ENCODE peak calls at places on chromosomes 4 and X, in five cellular contexts. One of them, this sample, is unnamed.

GRCh38 chr4:185416955-185417354 is 8.8 kb downstream of the UFSP2 start:
- DNase-seq in epithelial cell of esophagus: no peak
- DNase-seq in foreskin fibroblast: no peak
- DNase-seq in spleen: no peak
- DNase-seq in endothelial cell: no peak
- DNase-seq in this sample: no peak

GRCh38 chrX:118254611-118255010 is 91.3 kb upstream of the WDR44 start:
- DNase-seq in endothelial cell: peak; percentile 53
- DNase-seq in spleen: no peak
- DNase-seq in epithelial cell of esophagus: peak; percentile 48
- DNase-seq in foreskin fibroblast: no peak
- DNase-seq in this sample: peak; percentile 11

GRCh38 chr4:91448668-91449330 is 855.0 kb upstream of the GRID2 start:
- DNase-seq in epithelial cell of esophagus: peak; percentile 95
- DNase-seq in endothelial cell: no peak
- DNase-seq in foreskin fibroblast: no peak
- DNase-seq in spleen: no peak
- DNase-seq in this sample: peak; percentile 0

GRCh38 chr4:181968371-181968770 is 274.8 kb upstream of the TENM3 start:
- DNase-seq in endothelial cell: no peak
- DNase-seq in epithelial cell of esophagus: peak; percentile 49
- DNase-seq in foreskin fibroblast: no peak
- DNase-seq in spleen: no peak
- DNase-seq in this sample: peak; percentile 78

GRCh38 chr4:73945674-73946449 is 36.0 kb downstream of the PF4 start:
- DNase-seq in foreskin fibroblast: no peak
- DNase-seq in endothelial cell: no peak
- DNase-seq in spleen: no peak
- DNase-seq in epithelial cell of esophagus: no peak
- DNase-seq in this sample: no peak

GRCh38 chr4:53592686-53593641 is 1.7 kb upstream of the LNX1 start:
- DNase-seq in epithelial cell of esophagus: peak; percentile 83
- DNase-seq in endothelial cell: peak; percentile 60
- DNase-seq in spleen: no peak
- DNase-seq in foreskin fibroblast: no peak
- DNase-seq in this sample: no peak

GRCh38 chr4:41541697-41542096 is 3.7 kb downstream of the LIMCH1 start:
- DNase-seq in epithelial cell of esophagus: no peak
- DNase-seq in spleen: no peak
- DNase-seq in foreskin fibroblast: peak; percentile 15
- DNase-seq in endothelial cell: no peak
- DNase-seq in this sample: no peak

GRCh38 chrX:129585691-129586090 is 45.6 kb downstream of the OCRL start:
- DNase-seq in endothelial cell: no peak
- DNase-seq in foreskin fibroblast: no peak
- DNase-seq in spleen: no peak
- DNase-seq in epithelial cell of esophagus: peak; percentile 47
- DNase-seq in this sample: no peak

GRCh38 chrX:19739683-19740082 is 147.7 kb downstream of the SH3KBP1 start:
- DNase-seq in foreskin fibroblast: peak; percentile 61
- DNase-seq in epithelial cell of esophagus: peak; percentile 71
- DNase-seq in spleen: peak; percentile 81
- DNase-seq in endothelial cell: peak; percentile 56
- DNase-seq in this sample: peak; percentile 72

GRCh38 chrX:110964761-110965160 is 131.2 kb upstream of the PAK3 start:
- DNase-seq in endothelial cell: no peak
- DNase-seq in foreskin fibroblast: no peak
- DNase-seq in epithelial cell of esophagus: no peak
- DNase-seq in spleen: no peak
- DNase-seq in this sample: no peak

GRCh38 chr4:151887151-151887815 is 126.5 kb upstream of the GATB start:
- DNase-seq in endothelial cell: no peak
- DNase-seq in epithelial cell of esophagus: peak; percentile 68
- DNase-seq in foreskin fibroblast: peak; percentile 76
- DNase-seq in spleen: no peak
- DNase-seq in this sample: peak; percentile 85

GRCh38 chr4:56255820-56256219 is 131.5 kb downstream of the AASDH start:
- DNase-seq in spleen: no peak
- DNase-seq in foreskin fibroblast: no peak
- DNase-seq in endothelial cell: no peak
- DNase-seq in epithelial cell of esophagus: no peak
- DNase-seq in this sample: no peak

GRCh38 chrX:26376037-26376708 is 160.2 kb downstream of the MAGEB5 start:
- DNase-seq in epithelial cell of esophagus: no peak
- DNase-seq in foreskin fibroblast: no peak
- DNase-seq in spleen: no peak
- DNase-seq in endothelial cell: no peak
- DNase-seq in this sample: no peak

GRCh38 chr4:173538903-173539445 is 8.9 kb upstream of the HAND2 start:
- DNase-seq in spleen: no peak
- DNase-seq in epithelial cell of esophagus: no peak
- DNase-seq in foreskin fibroblast: no peak
- DNase-seq in endothelial cell: no peak
- DNase-seq in this sample: no peak

GRCh38 chr4:77500801-77501200 is 104.8 kb upstream of the CXCL13 start:
- DNase-seq in epithelial cell of esophagus: no peak
- DNase-seq in spleen: no peak
- DNase-seq in endothelial cell: no peak
- DNase-seq in foreskin fibroblast: no peak
- DNase-seq in this sample: no peak

GRCh38 chr4:143713556-143714289 is 13.2 kb upstream of the FREM3 start:
- DNase-seq in endothelial cell: no peak
- DNase-seq in spleen: no peak
- DNase-seq in foreskin fibroblast: no peak
- DNase-seq in epithelial cell of esophagus: no peak
- DNase-seq in this sample: no peak

GRCh38 chrX:109600114-109600710 is 24.8 kb downstream of the KCNE5 start:
- DNase-seq in foreskin fibroblast: peak; percentile 0
- DNase-seq in epithelial cell of esophagus: no peak
- DNase-seq in spleen: no peak
- DNase-seq in endothelial cell: no peak
- DNase-seq in this sample: no peak

GRCh38 chr4:20249333-20249732 is 2.4 kb upstream of the SLIT2 start:
- DNase-seq in foreskin fibroblast: peak; percentile 67
- DNase-seq in epithelial cell of esophagus: peak; percentile 48
- DNase-seq in endothelial cell: no peak
- DNase-seq in spleen: no peak
- DNase-seq in this sample: peak; percentile 68

GRCh38 chrX:141815904-141816303 is 22.2 kb upstream of the MAGEC3 start:
- DNase-seq in foreskin fibroblast: no peak
- DNase-seq in spleen: no peak
- DNase-seq in epithelial cell of esophagus: no peak
- DNase-seq in endothelial cell: no peak
- DNase-seq in this sample: no peak

GRCh38 chr4:127479031-127479622 is 153.6 kb upstream of the INTU start:
- DNase-seq in endothelial cell: no peak
- DNase-seq in epithelial cell of esophagus: peak; percentile 49
- DNase-seq in foreskin fibroblast: peak; percentile 16
- DNase-seq in spleen: no peak
- DNase-seq in this sample: peak; percentile 15

GRCh38 chr4:73520821-73521220 is 39.3 kb downstream of the AFM start:
- DNase-seq in spleen: no peak
- DNase-seq in epithelial cell of esophagus: peak; percentile 72
- DNase-seq in endothelial cell: no peak
- DNase-seq in foreskin fibroblast: no peak
- DNase-seq in this sample: no peak

GRCh38 chrX:66728818-66729271 is 90.0 kb upstream of the EDA2R start:
- DNase-seq in endothelial cell: peak; percentile 54
- DNase-seq in spleen: peak; percentile 62
- DNase-seq in epithelial cell of esophagus: peak; percentile 67
- DNase-seq in foreskin fibroblast: peak; percentile 65
- DNase-seq in this sample: peak; percentile 68

GRCh38 chrX:120299928-120300327 is 11.3 kb downstream of the TMEM255A start:
- DNase-seq in epithelial cell of esophagus: peak; percentile 51
- DNase-seq in foreskin fibroblast: no peak
- DNase-seq in endothelial cell: peak; percentile 9
- DNase-seq in spleen: no peak
- DNase-seq in this sample: no peak

GRCh38 chrX:44152867-44153266 is 179.7 kb upstream of the NDP start:
- DNase-seq in spleen: no peak
- DNase-seq in foreskin fibroblast: no peak
- DNase-seq in endothelial cell: no peak
- DNase-seq in epithelial cell of esophagus: peak; percentile 70
- DNase-seq in this sample: no peak

GRCh38 chr4:924107-925096 is 7.7 kb downstream of the GAK start:
- DNase-seq in foreskin fibroblast: no peak
- DNase-seq in endothelial cell: no peak
- DNase-seq in epithelial cell of esophagus: peak; percentile 43
- DNase-seq in spleen: peak; percentile 75
- DNase-seq in this sample: no peak

DNA sequence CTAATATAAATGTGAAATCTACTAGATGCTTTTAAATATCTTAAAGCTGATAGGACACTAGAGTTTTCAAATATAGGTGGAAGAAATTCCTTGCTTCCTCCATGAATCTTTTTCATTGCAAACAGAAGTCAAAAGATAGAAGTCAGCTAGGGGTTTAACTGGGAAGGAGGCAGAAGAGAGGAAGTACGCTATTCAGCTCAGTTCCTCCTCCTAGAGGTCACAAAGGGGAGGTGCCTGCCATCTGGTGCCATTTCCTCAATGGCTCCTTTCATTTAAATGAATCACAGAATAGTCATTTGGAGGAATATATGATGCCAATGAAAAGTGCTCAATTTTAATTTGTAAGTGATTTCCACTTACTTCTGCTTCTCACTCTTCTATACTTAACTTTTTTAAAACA is 8.5 kb downstream of the COL25A1 start:
- DNase-seq in spleen: no peak
- DNase-seq in endothelial cell: peak; percentile 36
- DNase-seq in epithelial cell of esophagus: no peak
- DNase-seq in foreskin fibroblast: no peak
- DNase-seq in this sample: no peak
- TF ChIP-seq CTCF in spleen: no peak
- TF ChIP-seq CTCF in endothelial cell: peak; percentile 61
- TF ChIP-seq CTCF in epithelial cell of esophagus: peak; percentile 50
- TF ChIP-seq CTCF in foreskin fibroblast: peak; percentile 8
- TF ChIP-seq CTCF in this sample: peak; percentile 34

GRCh38 chrX:84047339-84047738 is 140.7 kb downstream of the RPS6KA6 start:
- DNase-seq in foreskin fibroblast: no peak
- DNase-seq in epithelial cell of esophagus: no peak
- DNase-seq in endothelial cell: no peak
- DNase-seq in spleen: peak; percentile 61
- DNase-seq in this sample: no peak

GRCh38 chrX:84044051-84044450 is 143.9 kb downstream of the RPS6KA6 start:
- DNase-seq in epithelial cell of esophagus: no peak
- DNase-seq in spleen: no peak
- DNase-seq in foreskin fibroblast: no peak
- DNase-seq in endothelial cell: no peak
- DNase-seq in this sample: no peak

DNA sequence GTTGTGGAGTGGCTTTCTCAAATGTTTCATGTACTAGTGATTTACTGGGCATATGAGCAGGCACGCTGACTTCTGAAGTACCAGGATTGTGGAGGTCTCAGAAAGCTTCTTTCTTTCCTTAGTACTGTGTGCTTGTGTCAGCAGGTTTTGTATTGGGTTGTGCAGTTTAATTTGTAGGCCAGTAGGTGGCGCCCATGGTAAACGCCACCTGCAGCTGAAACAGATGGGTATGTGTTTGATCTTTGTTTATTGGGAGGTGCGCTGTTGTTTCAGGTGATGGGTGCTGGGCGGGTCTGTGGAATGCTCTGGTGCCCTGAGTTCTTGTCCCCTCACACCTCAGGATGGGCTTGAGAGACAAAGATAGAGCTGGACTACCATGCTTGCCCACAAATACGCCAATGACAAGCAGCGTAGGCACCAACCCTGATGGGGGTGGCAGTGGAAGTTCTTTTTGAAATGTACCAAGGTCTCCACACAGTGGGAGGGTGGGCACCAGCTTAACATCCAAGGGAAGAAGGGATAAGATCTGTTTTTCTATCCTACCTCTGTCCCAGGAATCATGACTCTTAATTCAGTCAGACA is 141.5 kb downstream of the RPS6KA6 start:
- DNase-seq in spleen: no peak
- DNase-seq in epithelial cell of esophagus: peak; percentile 57
- DNase-seq in endothelial cell: peak; percentile 24
- DNase-seq in foreskin fibroblast: peak; percentile 5
- DNase-seq in this sample: peak; percentile 8
- TF ChIP-seq CTCF in spleen: no peak
- TF ChIP-seq CTCF in epithelial cell of esophagus: peak; percentile 69
- TF ChIP-seq CTCF in endothelial cell: peak; percentile 65
- TF ChIP-seq CTCF in foreskin fibroblast: peak; percentile 49
- TF ChIP-seq CTCF in this sample: peak; percentile 84

GRCh38 chr4:113358784-113359183 is 309.3 kb downstream of the ANK2 start:
- DNase-seq in spleen: no peak
- DNase-seq in endothelial cell: no peak
- DNase-seq in foreskin fibroblast: no peak
- DNase-seq in epithelial cell of esophagus: no peak
- DNase-seq in this sample: no peak
- TF ChIP-seq CTCF in spleen: no peak
- TF ChIP-seq CTCF in endothelial cell: no peak
- TF ChIP-seq CTCF in foreskin fibroblast: no peak
- TF ChIP-seq CTCF in epithelial cell of esophagus: no peak
- TF ChIP-seq CTCF in this sample: peak; percentile 55

GRCh38 chrX:130995351-130995967 is 62.7 kb upstream of the ARHGAP36 start:
- DNase-seq in endothelial cell: no peak
- DNase-seq in foreskin fibroblast: no peak
- DNase-seq in spleen: no peak
- DNase-seq in epithelial cell of esophagus: no peak
- DNase-seq in this sample: no peak

GRCh38 chrX:130990723-130991122 is 67.4 kb upstream of the ARHGAP36 start:
- DNase-seq in epithelial cell of esophagus: no peak
- DNase-seq in endothelial cell: no peak
- DNase-seq in spleen: no peak
- DNase-seq in foreskin fibroblast: no peak
- DNase-seq in this sample: no peak

GRCh38 chrX:130999360-130999759 is 58.8 kb upstream of the ARHGAP36 start:
- DNase-seq in epithelial cell of esophagus: no peak
- DNase-seq in endothelial cell: no peak
- DNase-seq in foreskin fibroblast: no peak
- DNase-seq in spleen: no peak
- DNase-seq in this sample: no peak

DNA sequence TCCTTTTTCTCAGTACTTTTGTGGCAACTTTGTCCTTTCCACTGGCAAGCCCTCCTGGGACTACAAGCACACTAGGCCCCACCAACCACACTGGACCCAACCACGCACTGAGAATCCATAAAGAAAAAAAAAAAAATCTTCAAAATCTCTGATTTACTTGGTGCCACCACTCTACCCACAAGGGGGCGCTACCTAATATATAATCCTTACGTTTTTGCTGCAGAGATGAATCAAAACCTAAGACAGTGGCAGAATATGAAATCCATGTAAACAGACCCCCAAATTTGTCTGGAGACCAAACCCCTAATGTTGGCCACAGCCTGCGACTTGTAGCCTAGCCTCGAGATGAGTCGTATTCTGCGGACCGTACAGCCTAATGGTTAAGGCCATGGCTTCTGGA is 63.5 kb upstream of the ARHGAP36 start:
- DNase-seq in endothelial cell: peak; percentile 22
- DNase-seq in spleen: no peak
- DNase-seq in foreskin fibroblast: no peak
- DNase-seq in epithelial cell of esophagus: peak; percentile 15
- DNase-seq in this sample: no peak
- TF ChIP-seq CTCF in endothelial cell: peak; percentile 84
- TF ChIP-seq CTCF in spleen: no peak
- TF ChIP-seq CTCF in foreskin fibroblast: peak; percentile 31
- TF ChIP-seq CTCF in epithelial cell of esophagus: peak; percentile 44
- TF ChIP-seq CTCF in this sample: peak; percentile 75

GRCh38 chrX:39029221-39029620 is 228.0 kb downstream of the MID1IP1 start:
- DNase-seq in endothelial cell: no peak
- DNase-seq in epithelial cell of esophagus: no peak
- DNase-seq in foreskin fibroblast: no peak
- DNase-seq in spleen: no peak
- DNase-seq in this sample: no peak
- TF ChIP-seq CTCF in endothelial cell: no peak
- TF ChIP-seq CTCF in epithelial cell of esophagus: no peak
- TF ChIP-seq CTCF in foreskin fibroblast: no peak
- TF ChIP-seq CTCF in spleen: no peak
- TF ChIP-seq CTCF in this sample: no peak

This sample was measured in HFFc6.